ENCODE peak calls at places on chromosomes 5 and 9, in eight cellular contexts. N, S, T, L, J, P, B and H are unnamed samples.
A peak's percentile ranks its signal among the peaks of the same experiment; 100 is the strongest.

GRCh38 chr9:132882616-132883015 is 3.9 kb downstream of the SPACA9 start:
- DNase-seq in N (no peak), S (no peak), T (no peak), L (no peak), J (no peak), P (no peak), B (no peak), H (no peak)

GRCh38 chr9:89013660-89014059 is 22.4 kb downstream of the S1PR3 start:
- DNase-seq in N (no peak), S (no peak), T (no peak), L (no peak), J (no peak), P (no peak), B (no peak), H (no peak)

GRCh38 chr9:17280350-17281012 is 145.6 kb downstream of the CNTLN start:
- DNase-seq in N (no peak), S (no peak), T (no peak), L (no peak), J (no peak), P (no peak), B (no peak), H (no peak)

GRCh38 chr5:74576941-74577456 is 63.5 kb downstream of the ENC1 start:
- DNase-seq in N (no peak), S (no peak), T (no peak), L (no peak), J (peak; percentile 44), P (no peak), B (no peak), H (no peak)

GRCh38 chr9:115531410-115532130 is 413.6 kb upstream of the TNC start:
- DNase-seq in N (no peak), S (no peak), T (no peak), L (no peak), J (peak; percentile 47), P (no peak), B (no peak), H (no peak)

GRCh38 chr9:133334161-133334560 is 1.8 kb downstream of the SURF6 start:
- DNase-seq in N (no peak), S (no peak), T (peak; percentile 42), L (no peak), J (no peak), P (no peak), B (no peak), H (no peak)

GRCh38 chr9:127170652-127171051 is 48.2 kb upstream of the ANGPTL2 start:
- DNase-seq in N (peak; percentile 8), S (no peak), T (peak; percentile 19), L (no peak), J (no peak), P (no peak), B (no peak), H (no peak)

GRCh38 chr5:100872409-100873190 is 30.5 kb downstream of the ST8SIA4 start:
- DNase-seq in N (no peak), S (no peak), T (no peak), L (no peak), J (no peak), P (no peak), B (no peak), H (no peak)

GRCh38 chr9:72533322-72533721 is 11.9 kb downstream of the TMC1 start:
- DNase-seq in N (no peak), S (no peak), T (no peak), L (no peak), J (peak; percentile 49), P (no peak), B (no peak), H (no peak)

GRCh38 chr9:104606202-104606601 is 775 bp upstream of the OR13C2 start:
- DNase-seq in N (no peak), S (no peak), T (no peak), L (no peak), J (no peak), P (no peak), B (peak; percentile 26), H (no peak)

GRCh38 chr5:10354048-10354872 is 765 bp downstream of the MARCHF6 start:
- DNase-seq in N (peak; percentile 54), S (peak; percentile 75), T (peak; percentile 49), L (no peak), J (peak; percentile 42), P (no peak), B (peak; percentile 63), H (peak; percentile 44)

GRCh38 chr9:93276973-93277372 is 93.0 kb downstream of the WNK2 start:
- DNase-seq in N (no peak), S (no peak), T (peak; percentile 17), L (no peak), J (no peak), P (no peak), B (no peak), H (no peak)

GRCh38 chr5:141478321-141478945 is 2.7 kb downstream of the PCDHGC3 start:
- DNase-seq in N (no peak), S (no peak), T (peak; percentile 88), L (peak; percentile 44), J (peak; percentile 78), P (peak; percentile 79), B (no peak), H (no peak)

GRCh38 chr9:70607329-70607728 is 192.9 kb upstream of the KLF9 start:
- DNase-seq in N (no peak), S (no peak), T (no peak), L (no peak), J (no peak), P (no peak), B (no peak), H (no peak)

GRCh38 chr5:20601678-20602100 is 613.7 kb upstream of the CDH18 start:
- DNase-seq in N (no peak), S (no peak), T (no peak), L (no peak), J (peak; percentile 61), P (no peak), B (peak; percentile 25), H (no peak)

DNA sequence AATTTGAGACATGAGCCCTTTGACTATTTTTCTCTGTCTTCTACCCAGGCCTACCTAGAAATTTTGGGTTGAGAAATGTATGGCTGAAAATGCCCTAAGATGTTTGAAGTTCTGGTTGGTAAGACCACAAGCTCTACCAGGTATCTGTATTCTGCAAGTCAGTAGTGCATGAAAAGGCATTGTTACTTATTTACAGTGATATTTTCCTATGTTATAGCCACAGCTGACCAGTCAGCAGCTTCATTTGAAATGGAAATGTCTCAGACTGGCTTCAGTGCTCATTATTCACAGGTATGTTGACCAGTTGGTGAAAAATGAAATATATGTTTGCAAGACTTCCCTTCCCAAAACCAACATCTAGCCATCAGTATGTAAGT is 91.9 kb upstream of the ITGA2 start:
- DNase-seq in N (no peak), S (no peak), T (no peak), L (no peak), J (no peak), P (no peak), B (no peak), H (no peak)
- H3K4me3 ChIP-seq in N (no peak overlapping the region), S (no peak overlapping the region), T (no peak overlapping the region), L (no peak overlapping the region), J (no peak overlapping the region), P (no peak overlapping the region), B (no peak overlapping the region), H (no peak overlapping the region)

GRCh38 chr9:79165006-79165405 is 406.8 kb upstream of the TLE4 start:
- DNase-seq in N (no peak), S (no peak), T (no peak), L (no peak), J (peak; percentile 56), P (no peak), B (no peak), H (no peak)
- TF ChIP-seq CTCF in N (no peak), S (no peak), T (no peak), L (no peak), J (no peak), P (no peak), B (no peak), H (no peak)

GRCh38 chr5:172106511-172107356 is 81.3 kb downstream of the STK10 start:
- DNase-seq in N (peak; percentile 78), S (peak; percentile 60), T (peak; percentile 59), L (no peak), J (no peak), P (peak; percentile 45), B (peak; percentile 76), H (peak; percentile 72)
- H3K4me1 ChIP-seq in N (peaks cover 54% of the 10 kb centered on the region), S (peaks cover 12% of the 10 kb centered on the region), T (peaks cover 70% of the 10 kb centered on the region), L (peaks cover 60% of the 10 kb centered on the region), J (peaks cover 75% of the 10 kb centered on the region), P (peaks cover 25% of the 10 kb centered on the region), B (peaks cover 30% of the 10 kb centered on the region), H (peaks cover 68% of the 10 kb centered on the region)

DNA sequence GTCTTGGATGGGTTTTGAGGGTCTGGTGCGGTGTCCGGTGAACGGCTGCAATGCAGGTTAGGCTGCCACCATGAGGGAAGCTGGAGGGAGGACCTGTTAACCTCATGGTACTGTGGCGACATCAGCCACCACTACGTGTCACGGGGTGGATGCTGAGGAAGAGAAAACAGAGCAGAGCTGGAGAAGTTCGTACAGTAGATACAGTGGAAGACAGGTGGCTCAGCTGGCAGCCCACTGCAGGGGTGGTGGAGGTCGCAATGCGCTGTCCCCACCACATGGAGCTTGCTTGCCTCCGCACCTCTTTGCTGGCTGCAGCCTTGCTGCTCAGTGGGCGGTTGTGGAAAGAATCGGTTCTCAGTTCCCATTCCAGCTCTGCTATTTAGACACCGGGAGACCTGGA is 2.8 kb downstream of the DCANP1 start:
- DNase-seq in N (no peak), S (no peak), T (no peak), L (no peak), J (no peak), P (no peak), B (no peak), H (no peak)
- H3K4me3 ChIP-seq in N (no peak overlapping the region), S (no peak overlapping the region), T (no peak overlapping the region), L (no peak overlapping the region), J (no peak overlapping the region), P (no peak overlapping the region), B (no peak overlapping the region), H (no peak overlapping the region)

GRCh38 chr9:120610975-120611689 is 31.2 kb upstream of the CDK5RAP2 start:
- DNase-seq in N (no peak), S (no peak), T (no peak), L (peak; percentile 76), J (peak; percentile 83), P (no peak), B (no peak), H (no peak)
- TF ChIP-seq CTCF in N (no peak), S (peak; percentile 23), T (no peak), L (peak; percentile 39), J (peak; percentile 45), P (no peak), B (peak; percentile 34), H (no peak)

GRCh38 chr5:56455417-56455816 is 222.3 kb upstream of the ANKRD55 start:
- DNase-seq in N (no peak), S (no peak), T (no peak), L (no peak), J (no peak), P (no peak), B (no peak), H (no peak)

GRCh38 chr5:56449071-56449470 is 215.9 kb upstream of the ANKRD55 start:
- DNase-seq in N (no peak), S (no peak), T (no peak), L (no peak), J (no peak), P (no peak), B (no peak), H (no peak)

GRCh38 chr5:56454219-56454862 is 221.2 kb upstream of the ANKRD55 start:
- DNase-seq in N (no peak), S (no peak), T (no peak), L (no peak), J (no peak), P (no peak), B (no peak), H (no peak)

GRCh38 chr5:56450766-56451165 is 217.6 kb upstream of the ANKRD55 start:
- DNase-seq in N (no peak), S (no peak), T (no peak), L (no peak), J (peak; percentile 42), P (no peak), B (no peak), H (no peak)

GRCh38 chr5:56451742-56452141 is 218.6 kb upstream of the ANKRD55 start:
- DNase-seq in N (no peak), S (no peak), T (no peak), L (no peak), J (no peak), P (no peak), B (no peak), H (no peak)
- H3K4me1 ChIP-seq in N (no peaks in the 10 kb centered on the region), S (no peaks in the 10 kb centered on the region), T (no peaks in the 10 kb centered on the region), L (no peaks in the 10 kb centered on the region), J (no peaks in the 10 kb centered on the region), P (no peaks in the 10 kb centered on the region), B (no peaks in the 10 kb centered on the region), H (peaks cover 39% of the 10 kb centered on the region)